ENCODE peak calls at places on chromosomes 13 and 19, in seven cellular contexts. A, U, W, C, E, P and H are unnamed samples.

GRCh38 chr19:42105358-42105757 is 26.9 kb downstream of the POU2F2 start:
- DNase-seq in A (no peak), U (no peak), W (no peak), C (no peak), E (no peak), P (no peak), H (no peak)

GRCh38 chr13:48403151-48403631 is 9.7 kb downstream of the LPAR6 start:
- DNase-seq in A (no peak), U (no peak), W (no peak), C (no peak), E (no peak), P (peak; percentile 64), H (no peak)

GRCh38 chr13:80171096-80171495 is 169.8 kb downstream of the SPRY2 start:
- DNase-seq in A (no peak), U (no peak), W (no peak), C (no peak), E (no peak), P (no peak), H (no peak)

GRCh38 chr13:109645831-109646230 is 140.6 kb downstream of the IRS2 start:
- DNase-seq in A (no peak), U (no peak), W (no peak), C (no peak), E (no peak), P (no peak), H (no peak)

GRCh38 chr19:49591731-49592485 is 926 bp downstream of the PRR12 start:
- DNase-seq in A (peak; percentile 70), U (peak; percentile 86), W (peak; percentile 86), C (no peak), E (peak; percentile 62), P (peak; percentile 76), H (no peak)

GRCh38 chr19:46776927-46777911 is 11.2 kb downstream of the SLC1A5 start:
- DNase-seq in A (no peak), U (peak; percentile 95), W (peak; percentile 76), C (no peak), E (peak; percentile 69), P (peak; percentile 25), H (no peak)

GRCh38 chr19:2266183-2266993 is 10.2 kb upstream of the JSRP1 start:
- DNase-seq in A (peak; percentile 96), U (no peak), W (peak; percentile 91), C (no peak), E (peak; percentile 46), P (peak; percentile 95), H (no peak)

GRCh38 chr13:46640843-46641242 is 87.9 kb downstream of the LRCH1 start:
- DNase-seq in A (no peak), U (no peak), W (no peak), C (no peak), E (no peak), P (peak; percentile 74), H (no peak)

GRCh38 chr13:110635405-110636002 is 20.2 kb downstream of the NAXD start:
- DNase-seq in A (no peak), U (peak; percentile 34), W (no peak), C (no peak), E (no peak), P (no peak), H (no peak)

GRCh38 chr13:99103536-99103935 is 97.1 kb upstream of the UBAC2 start:
- DNase-seq in A (no peak), U (peak; percentile 70), W (no peak), C (no peak), E (peak; percentile 19), P (peak; percentile 11), H (no peak)

GRCh38 chr13:111957913-111958450 is 109.0 kb upstream of the SOX1 start:
- DNase-seq in A (no peak), U (peak; percentile 6), W (no peak), C (no peak), E (no peak), P (no peak), H (no peak)

GRCh38 chr13:113179374-113180230 is 21.2 kb downstream of the PROZ start:
- DNase-seq in A (no peak), U (peak; percentile 90), W (no peak), C (peak; percentile 43), E (no peak), P (no peak), H (peak; percentile 54)

GRCh38 chr19:30148039-30148438 is 206.0 kb downstream of the URI1 start:
- DNase-seq in A (peak; percentile 38), U (no peak), W (no peak), C (no peak), E (no peak), P (no peak), H (no peak)

GRCh38 chr19:37594982-37595382 is 306 bp downstream of the ZNF540 start:
- DNase-seq in A (peak; percentile 68), U (no peak), W (peak; percentile 83), C (no peak), E (no peak), P (peak; percentile 80), H (no peak)

GRCh38 chr19:1167687-1168561 is 6.1 kb downstream of the SBNO2 start:
- DNase-seq in A (no peak), U (no peak), W (no peak), C (no peak), E (no peak), P (no peak), H (no peak)

GRCh38 chr19:1166872-1167573 is 7.0 kb downstream of the SBNO2 start:
- DNase-seq in A (no peak), U (no peak), W (no peak), C (no peak), E (no peak), P (no peak), H (no peak)

GRCh38 chr19:1169921-1170885 is 3.9 kb downstream of the SBNO2 start:
- DNase-seq in A (no peak), U (no peak), W (no peak), C (no peak), E (peak; percentile 87), P (peak; percentile 65), H (no peak)

GRCh38 chr19:1168877-1169791 is 4.9 kb downstream of the SBNO2 start:
- DNase-seq in A (no peak), U (no peak), W (no peak), C (no peak), E (no peak), P (peak; percentile 90), H (no peak)

DNA sequence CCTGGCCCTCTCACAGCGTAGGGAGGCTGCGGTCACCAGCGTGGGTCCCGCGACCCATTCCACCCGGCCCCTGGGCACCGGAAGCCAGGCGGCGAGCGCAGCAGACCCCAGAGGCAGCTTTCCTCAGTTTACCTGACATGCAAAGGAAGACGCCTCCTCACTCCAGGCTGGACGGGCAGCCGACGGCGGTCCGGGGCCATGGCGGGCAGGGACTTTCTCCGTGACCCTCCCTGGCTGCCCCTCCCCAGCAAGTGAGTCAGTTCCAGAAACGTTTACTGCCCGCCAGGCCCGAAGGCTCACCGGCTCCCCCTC is 5.5 kb downstream of the SBNO2 start:
- DNase-seq in A (no peak), U (no peak), W (no peak), C (no peak), E (no peak), P (no peak), H (no peak)
- H3K9ac ChIP-seq in A (peak overlapping the region; percentile 53), U (no peak overlapping the region), W (no peak overlapping the region), C (no peak overlapping the region), E (peak overlapping the region; percentile 45), P (peak overlapping the region; percentile 53), H (no peak overlapping the region)

GRCh38 chr19:54465367-54466109 is 2.0 kb upstream of the LENG9 start:
- DNase-seq in A (peak; percentile 34), U (no peak), W (no peak), C (no peak), E (no peak), P (no peak), H (no peak)

GRCh38 chr19:54464624-54465266 is 1.2 kb upstream of the LENG9 start:
- DNase-seq in A (peak; percentile 95), U (peak; percentile 97), W (peak; percentile 96), C (peak; percentile 88), E (peak; percentile 92), P (peak; percentile 94), H (peak; percentile 72)

GRCh38 chr19:54463531-54464043 is at the start of gene LENG9:
- DNase-seq in A (peak; percentile 100), U (peak; percentile 99), W (no peak), C (peak; percentile 99), E (peak; percentile 88), P (peak; percentile 100), H (peak; percentile 98)

GRCh38 chr19:54462713-54463530 is 656 bp downstream of the LENG9 start:
- DNase-seq in A (peak; percentile 74), U (peak; percentile 91), W (peak; percentile 67), C (peak; percentile 59), E (peak; percentile 57), P (peak; percentile 85), H (no peak)

DNA sequence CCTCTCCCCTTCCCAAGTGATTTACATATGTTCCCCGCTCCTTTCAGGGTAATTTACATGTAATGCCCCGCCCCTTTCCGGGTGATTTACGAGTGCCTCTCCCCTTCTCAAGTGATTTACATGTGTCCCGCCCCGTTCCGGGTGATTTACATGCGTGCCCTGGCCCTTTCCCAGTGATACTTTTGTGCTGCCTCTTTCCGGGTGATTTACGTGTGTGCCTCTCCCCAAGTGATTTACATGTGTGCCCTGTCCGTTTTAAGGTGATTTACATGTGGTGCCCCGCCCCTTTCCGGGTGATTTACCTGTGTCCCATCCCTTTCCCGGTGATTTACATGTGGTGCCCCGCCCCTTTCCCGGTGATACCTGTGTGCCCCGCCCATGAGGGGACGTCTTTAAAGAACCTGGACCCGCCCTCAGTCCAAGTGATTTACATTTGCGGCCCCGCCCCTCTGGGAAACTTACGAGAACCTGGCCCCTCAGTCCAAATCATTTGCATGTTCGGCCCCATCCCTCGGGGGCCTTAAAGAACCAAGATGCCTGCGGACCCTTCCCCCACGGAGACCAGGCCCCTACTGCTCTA is 556 bp upstream of the LENG9 start:
- DNase-seq in A (peak; percentile 97), U (peak; percentile 99), W (peak; percentile 99), C (peak; percentile 91), E (peak; percentile 75), P (peak; percentile 88), H (peak; percentile 97)
- H3K9ac ChIP-seq in A (peak overlapping the region; percentile 40), U (peak overlapping the region; percentile 62), W (peak overlapping the region; percentile 84), C (peak overlapping the region; percentile 60), E (peak overlapping the region; percentile 67), P (peak overlapping the region; percentile 55), H (peak overlapping the region; percentile 80)

DNA sequence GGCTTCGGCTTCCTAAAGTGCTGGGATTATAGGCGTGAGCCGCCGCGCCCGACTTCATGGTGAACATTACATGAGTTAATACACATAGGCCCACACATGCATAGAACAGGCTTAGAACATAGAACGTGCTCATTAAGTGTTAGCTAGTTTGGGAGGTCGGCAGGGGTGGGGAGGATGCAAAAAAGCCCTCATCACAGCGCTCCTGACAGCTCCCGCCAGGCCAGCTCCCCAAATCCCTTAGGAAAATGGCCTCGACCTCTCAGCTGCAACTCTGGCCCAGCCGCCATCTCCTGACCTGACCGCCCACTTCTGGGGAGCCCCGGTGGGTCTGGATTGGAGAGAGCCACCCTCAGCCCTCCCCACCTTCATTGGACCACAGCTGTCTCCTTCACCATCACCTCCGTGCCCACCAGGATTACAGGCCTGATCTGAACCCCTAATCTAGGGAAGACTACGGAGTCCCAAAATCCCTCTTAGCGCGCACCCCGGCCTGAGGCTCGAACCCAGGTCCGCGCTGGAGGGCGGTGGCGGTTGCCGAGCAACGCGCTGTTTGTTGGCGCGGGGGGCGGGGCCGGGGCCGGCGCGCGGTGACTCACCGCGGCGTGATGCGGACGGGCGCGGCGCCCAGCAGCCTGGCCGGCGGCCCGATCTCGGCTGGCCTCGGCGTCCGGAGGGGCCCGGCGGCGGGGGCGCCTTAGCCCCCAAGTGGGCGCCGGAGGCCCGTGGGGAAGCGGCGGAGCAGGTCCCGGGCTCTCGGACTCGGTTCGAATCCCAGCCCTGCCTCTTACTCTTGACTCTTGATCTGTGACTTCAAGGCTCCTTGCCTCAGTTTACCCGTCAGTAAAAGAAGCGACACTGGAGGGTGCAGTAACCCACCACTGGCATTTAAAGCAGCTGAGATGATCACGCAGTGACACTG is 26.7 kb upstream of the NANOS3 start:
- DNase-seq in A (peak; percentile 82), U (peak; percentile 91), W (no peak), C (no peak), E (peak; percentile 89), P (peak; percentile 89), H (peak; percentile 80)
- H3K9ac ChIP-seq in A (peak overlapping the region; percentile 72), U (peak overlapping the region; percentile 53), W (no peak overlapping the region), C (peak overlapping the region; percentile 77), E (peak overlapping the region; percentile 96), P (peak overlapping the region; percentile 97), H (peak overlapping the region; percentile 71)

GRCh38 chr19:35130761-35131720 is 3.8 kb downstream of the LGI4 start:
- DNase-seq in A (peak; percentile 88), U (no peak), W (no peak), C (no peak), E (no peak), P (no peak), H (no peak)
- H3K9ac ChIP-seq in A (peak overlapping the region; percentile 13), U (no peak overlapping the region), W (no peak overlapping the region), C (no peak overlapping the region), E (no peak overlapping the region), P (no peak overlapping the region), H (no peak overlapping the region)